ENCODE peak calls at places on chromosomes 4 and X, in ten cellular contexts. Q, H, R, A, X, M, G, S, D and W are unnamed samples.
A peak's percentile ranks its signal among the peaks of the same experiment; 100 is the strongest.

GRCh38 chrX:121161501-121161933 is 114.1 kb downstream of the GLUD2 start:
- DNase-seq in Q (no peak), H (no peak), R (no peak), A (no peak), X (no peak), M (no peak), G (no peak), S (no peak), D (peak; percentile 48), W (no peak)

GRCh38 chr4:94947681-94948108 is 189.9 kb downstream of the BMPR1B start:
- DNase-seq in Q (no peak), H (no peak), R (no peak), A (no peak), X (no peak), M (no peak), G (no peak), S (no peak), D (peak; percentile 87), W (no peak)

GRCh38 chr4:11223261-11223660 is 205.4 kb downstream of the HS3ST1 start:
- DNase-seq in Q (no peak), H (no peak), R (no peak), A (no peak), X (peak; percentile 77), M (no peak), G (no peak), S (no peak), D (no peak), W (no peak)

GRCh38 chrX:123830309-123830708 is 29.5 kb upstream of the XIAP start:
- DNase-seq in Q (peak; percentile 49), H (no peak), R (no peak), A (no peak), X (no peak), M (no peak), G (peak; percentile 48), S (no peak), D (no peak), W (no peak)

GRCh38 chr4:104491396-104491821 is 3.3 kb downstream of the CXXC4 start:
- DNase-seq in Q (peak; percentile 2), H (peak; percentile 60), R (no peak), A (peak; percentile 56), X (no peak), M (no peak), G (peak; percentile 40), S (peak; percentile 67), D (peak; percentile 69), W (no peak)

GRCh38 chrX:54043696-54044125 is 562 bp downstream of the PHF8 start:
- DNase-seq in Q (no peak), H (peak; percentile 40), R (no peak), A (peak; percentile 54), X (no peak), M (no peak), G (no peak), S (peak; percentile 64), D (no peak), W (no peak)

GRCh38 chrX:85569691-85570090 is 190.2 kb upstream of the POF1B start:
- DNase-seq in Q (no peak), H (no peak), R (no peak), A (no peak), X (no peak), M (no peak), G (no peak), S (no peak), D (no peak), W (no peak)

GRCh38 chrX:30893206-30893605 is 4.2 kb upstream of the TAB3 start:
- DNase-seq in Q (peak; percentile 41), H (no peak), R (no peak), A (no peak), X (no peak), M (no peak), G (no peak), S (no peak), D (no peak), W (no peak)

GRCh38 chr4:1368421-1369090 is 21.5 kb downstream of the UVSSA start:
- DNase-seq in Q (no peak), H (no peak), R (no peak), A (peak; percentile 53), X (no peak), M (no peak), G (no peak), S (peak; percentile 44), D (no peak), W (no peak)

GRCh38 chr4:40678421-40678820 is 48.8 kb upstream of the RBM47 start:
- DNase-seq in Q (no peak), H (no peak), R (no peak), A (no peak), X (no peak), M (no peak), G (no peak), S (no peak), D (no peak), W (no peak)

GRCh38 chr4:179200681-179201080 is 1758.4 kb upstream of the AGA start:
- DNase-seq in Q (no peak), H (no peak), R (no peak), A (no peak), X (no peak), M (no peak), G (no peak), S (no peak), D (no peak), W (no peak)

GRCh38 chr4:165569031-165569430 is 190.2 kb downstream of the CPE start:
- DNase-seq in Q (no peak), H (no peak), R (no peak), A (no peak), X (no peak), M (no peak), G (peak; percentile 26), S (no peak), D (no peak), W (no peak)

GRCh38 chr4:184267673-184268573 is 50.2 kb upstream of the ENPP6 start:
- DNase-seq in Q (peak; percentile 98), H (peak; percentile 37), R (peak; percentile 30), A (no peak), X (peak; percentile 75), M (peak; percentile 48), G (peak; percentile 88), S (no peak), D (peak; percentile 33), W (peak; percentile 35)

GRCh38 chr4:77172336-77172735 is 15.3 kb downstream of the CCNG2 start:
- DNase-seq in Q (peak; percentile 84), H (no peak), R (no peak), A (no peak), X (no peak), M (peak; percentile 37), G (peak; percentile 83), S (no peak), D (no peak), W (no peak)

GRCh38 chr4:2333356-2333841 is 71.5 kb upstream of the MXD4 start:
- DNase-seq in Q (no peak), H (no peak), R (no peak), A (no peak), X (no peak), M (no peak), G (no peak), S (no peak), D (no peak), W (no peak)

GRCh38 chr4:33071552-33071951 is 2351.4 kb downstream of the PCDH7 start:
- DNase-seq in Q (peak; percentile 63), H (no peak), R (no peak), A (no peak), X (no peak), M (no peak), G (peak; percentile 74), S (no peak), D (no peak), W (no peak)

GRCh38 chrX:39442332-39442731 is 641.1 kb downstream of the MID1IP1 start:
- DNase-seq in Q (no peak), H (no peak), R (no peak), A (no peak), X (no peak), M (no peak), G (no peak), S (no peak), D (no peak), W (no peak)

GRCh38 chrX:30513284-30513683 is 64.3 kb downstream of the TASL start:
- DNase-seq in Q (peak; percentile 22), H (no peak), R (no peak), A (no peak), X (no peak), M (no peak), G (peak; percentile 18), S (no peak), D (no peak), W (no peak)

GRCh38 chr4:141283563-141283962 is 62.9 kb downstream of the ZNF330 start:
- DNase-seq in Q (no peak), H (no peak), R (no peak), A (no peak), X (no peak), M (no peak), G (no peak), S (no peak), D (no peak), W (no peak)

GRCh38 chr4:81380364-81380853 is 91.3 kb downstream of the RASGEF1B start:
- DNase-seq in Q (no peak), H (no peak), R (no peak), A (no peak), X (no peak), M (no peak), G (no peak), S (no peak), D (no peak), W (no peak)

GRCh38 chr4:167897116-167897515 is 195.2 kb upstream of the ANXA10 start:
- DNase-seq in Q (peak; percentile 81), H (no peak), R (no peak), A (peak; percentile 61), X (no peak), M (no peak), G (peak; percentile 79), S (no peak), D (peak; percentile 88), W (no peak)

GRCh38 chr4:108045687-108046024 is 56.0 kb downstream of the HADH start:
- DNase-seq in Q (peak; percentile 31), H (peak; percentile 19), R (no peak), A (no peak), X (peak; percentile 47), M (no peak), G (peak; percentile 25), S (no peak), D (no peak), W (no peak)

GRCh38 chr4:116358633-116359222 is 726.6 kb downstream of the TRAM1L1 start:
- DNase-seq in Q (peak; percentile 72), H (no peak), R (no peak), A (peak; percentile 83), X (peak; percentile 35), M (peak; percentile 13), G (peak; percentile 72), S (no peak), D (peak; percentile 90), W (no peak)

GRCh38 chr4:61086357-61086756 is 113.8 kb upstream of the ADGRL3 start:
- DNase-seq in Q (no peak), H (no peak), R (no peak), A (no peak), X (no peak), M (no peak), G (no peak), S (no peak), D (peak; percentile 83), W (no peak)

GRCh38 chrX:1686642-1687041 is 71.8 kb downstream of the ASMT start:
- DNase-seq in Q (peak; percentile 28), H (no peak), R (no peak), A (no peak), X (no peak), M (no peak), G (no peak), S (no peak), D (no peak), W (no peak)

GRCh38 chr4:100738388-100739165 is 220.8 kb upstream of the EMCN start:
- DNase-seq in Q (peak; percentile 97), H (no peak), R (no peak), A (no peak), X (no peak), M (peak; percentile 87), G (peak; percentile 67), S (no peak), D (peak; percentile 12), W (no peak)

GRCh38 chr4:16264798-16265197 is 38.5 kb upstream of the TAPT1 start:
- DNase-seq in Q (peak; percentile 72), H (no peak), R (no peak), A (no peak), X (peak; percentile 48), M (peak; percentile 11), G (peak; percentile 70), S (no peak), D (peak; percentile 29), W (no peak)

GRCh38 chr4:132065940-132066495 is 1083.1 kb upstream of the PCDH10 start:
- DNase-seq in Q (peak; percentile 46), H (no peak), R (no peak), A (no peak), X (no peak), M (no peak), G (no peak), S (no peak), D (no peak), W (no peak)